ENCODE peak calls at places on chromosomes 4 and X, in eight cellular contexts. F is lung, K is K562, N is lower lobe of right lung, P is heart right ventricle, W is heart left ventricle, E is IMR-90, X is RWPE2. O is an unnamed sample. For H3K4me1, the result is how much of the 10 kb centered on the place peaks cover.

GRCh38 chrX:43836435-43837184 is 45.6 kb downstream of the MAOB start:
- DNase-seq in W (no peak), N (no peak), P (no peak), E (peak), X (no peak), F (no peak), K (peak), O (no peak)

GRCh38 chr4:95267081-95267480 is 281.7 kb downstream of the UNC5C start:
- DNase-seq in F (no peak), N (no peak), E (peak), P (no peak), X (no peak), W (no peak), K (no peak), O (no peak)

GRCh38 chr4:183284965-183285364 is 35.1 kb downstream of the CLDN22 start:
- DNase-seq in N (no peak), E (peak), F (no peak), X (no peak), K (no peak), P (no peak), W (no peak), O (no peak)

GRCh38 chr4:26861434-26862186 is 969 bp downstream of the STIM2 start:
- DNase-seq in X (peak), F (peak), E (peak), P (peak), K (peak), N (peak), W (peak), O (peak)

GRCh38 chrX:109967151-109967550 is 35.8 kb upstream of the TMEM164 start:
- DNase-seq in K (no peak), E (peak), W (no peak), P (no peak), F (no peak), N (no peak), X (no peak), O (no peak)

GRCh38 chr4:169957785-169958184 is 68.4 kb downstream of the MFAP3L start:
- DNase-seq in E (no peak), P (no peak), F (no peak), N (no peak), X (no peak), W (no peak), K (no peak), O (no peak)

GRCh38 chrX:108642273-108642628 is 94.1 kb downstream of the IRS4 start:
- DNase-seq in P (no peak), W (no peak), E (no peak), K (no peak), X (no peak), N (no peak), F (no peak), O (no peak)

GRCh38 chrX:48540015-48540350 is 469 bp downstream of the TBC1D25 start:
- DNase-seq in K (peak), N (no peak), W (no peak), P (peak), F (no peak), E (peak), X (no peak), O (peak)

GRCh38 chr4:10371869-10372471 is 85.3 kb downstream of the ZNF518B start:
- DNase-seq in P (no peak), W (no peak), K (peak), X (no peak), N (no peak), F (no peak), E (peak), O (no peak)

GRCh38 chrX:1249101-1249887 is 19.3 kb upstream of the CSF2RA start:
- DNase-seq in P (peak), K (no peak), E (no peak), N (peak), W (peak), F (peak), X (no peak), O (peak)

GRCh38 chr4:165929662-165930061 is 56.6 kb downstream of the TLL1 start:
- DNase-seq in K (no peak), E (no peak), X (no peak), F (no peak), N (no peak), W (no peak), P (no peak), O (no peak)

GRCh38 chr4:151537726-151538125 is 128.8 kb downstream of the FHIP1A start:
- DNase-seq in P (no peak), E (no peak), F (no peak), X (no peak), N (no peak), W (no peak), K (no peak), O (peak)

GRCh38 chr4:74623041-74623440 is 171.3 kb downstream of the BTC start:
- DNase-seq in X (no peak), K (peak), N (no peak), W (no peak), E (peak), P (no peak), F (no peak), O (peak)

GRCh38 chrX:816411-816810 is 185.8 kb downstream of the SHOX start:
- DNase-seq in X (no peak), F (no peak), K (no peak), N (no peak), P (no peak), W (no peak), E (no peak), O (no peak)

DNA sequence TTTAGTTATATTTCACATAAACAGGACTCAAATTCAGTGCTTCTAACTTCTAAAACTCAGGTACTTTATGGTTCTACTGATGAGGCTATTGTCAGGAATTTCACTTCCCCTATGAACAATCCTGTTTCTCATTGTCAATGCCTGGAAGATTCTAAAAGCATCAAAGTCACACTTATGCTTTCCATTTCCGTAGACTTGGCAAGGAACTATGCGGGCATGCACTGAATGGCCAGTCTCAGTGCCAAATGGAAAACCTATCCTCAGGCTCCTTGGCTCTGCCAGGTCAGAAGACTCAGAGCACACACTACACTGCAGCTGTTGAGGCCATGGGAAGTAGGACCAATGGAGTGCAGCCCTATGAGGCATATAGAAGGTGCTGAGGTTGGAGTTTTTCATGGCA is 97.0 kb upstream of the PTPN13 start:
- DNase-seq in W (no peak), N (no peak), P (no peak), E (no peak), X (no peak), F (no peak), K (no peak), O (no peak)
- H3K27ac ChIP-seq in W (no peak), N (no peak), P (no peak), E (no peak), X (peak), F (no peak), K (no peak), O (no peak)

GRCh38 chrX:136237074-136237473 is 14.1 kb downstream of the MAP7D3 start:
- DNase-seq in E (no peak), K (no peak), N (no peak), P (no peak), W (no peak), X (no peak), F (no peak), O (no peak)
- H3K4me1 ChIP-seq in E (under half), K (under half), N (under half), P (under half), W (under half), X (under half), F (under half), O (under half)

GRCh38 chr4:128587382-128587781 is 222.1 kb upstream of the JADE1 start:
- DNase-seq in W (no peak), P (no peak), K (no peak), E (no peak), X (no peak), N (no peak), F (no peak), O (no peak)

GRCh38 chr4:128590773-128591172 is 218.7 kb upstream of the JADE1 start:
- DNase-seq in W (no peak), P (peak), F (no peak), K (no peak), E (peak), X (no peak), N (no peak), O (no peak)

GRCh38 chr4:128589384-128589957 is 220.0 kb upstream of the JADE1 start:
- DNase-seq in P (no peak), X (no peak), W (no peak), E (no peak), N (no peak), F (no peak), K (no peak), O (no peak)

GRCh38 chr4:128591482-128591881 is 218.0 kb upstream of the JADE1 start:
- DNase-seq in F (no peak), P (no peak), E (no peak), W (no peak), N (no peak), X (no peak), K (no peak), O (no peak)

GRCh38 chr4:128590034-128590740 is 219.3 kb upstream of the JADE1 start:
- DNase-seq in N (no peak), W (no peak), X (no peak), K (no peak), P (no peak), E (no peak), F (no peak), O (no peak)
- H3K27ac ChIP-seq in N (no peak), W (no peak), X (no peak), K (no peak), P (peak), E (no peak), F (no peak), O (no peak)

GRCh38 chr4:3339566-3339965 is 46.7 kb downstream of the RGS12 start:
- DNase-seq in P (no peak), F (no peak), N (no peak), W (no peak), K (no peak), E (no peak), X (no peak), O (no peak)
- H3K4me1 ChIP-seq in P (under half), F (under half), N (under half), W (under half), K (under half), E (under half), X (under half), O (under half)

GRCh38 chrX:140912606-140913005 is 89.8 kb upstream of the SPANXB1 start:
- DNase-seq in P (no peak), W (no peak), X (no peak), K (no peak), E (no peak), N (no peak), F (no peak), O (no peak)

GRCh38 chrX:140913802-140914501 is 88.4 kb upstream of the SPANXB1 start:
- DNase-seq in X (no peak), N (no peak), K (no peak), P (no peak), E (no peak), W (no peak), F (no peak), O (no peak)

GRCh38 chrX:140918398-140919043 is 83.9 kb upstream of the SPANXB1 start:
- DNase-seq in F (peak), W (no peak), X (no peak), P (no peak), K (peak), E (peak), N (no peak), O (peak)

GRCh38 chrX:140916891-140917290 is 85.5 kb upstream of the SPANXB1 start:
- DNase-seq in F (no peak), P (no peak), E (no peak), N (no peak), X (no peak), K (no peak), W (no peak), O (no peak)

GRCh38 chrX:140917354-140918115 is 84.9 kb upstream of the SPANXB1 start:
- DNase-seq in E (no peak), P (no peak), K (no peak), F (no peak), X (no peak), N (no peak), W (no peak), O (no peak)
- H3K27ac ChIP-seq in E (no peak), P (no peak), K (no peak), F (no peak), X (no peak), N (no peak), W (no peak), O (no peak)

O was measured in testis.